ENCODE peak calls at places on chromosomes 16 and 17, in nine cellular contexts. R is left lung; A is vagina; F is sigmoid colon; Q is endodermal cell; J is uterus; T is RWPE2; Z is naive thymus-derived CD4-positive, alpha-beta T cell; X is psoas muscle. O is an unnamed sample. For H3K4me1, the result is how much of the 10 kb centered on the place peaks cover.

GRCh38 chr16:88527186-88527936 is 42.8 kb upstream of the ZC3H18 start:
- DNase-seq in R (no peak), A (no peak), F (peak), Q (peak), J (peak), T (no peak), Z (no peak), X (peak), O (peak)

GRCh38 chr16:89555265-89555664 is 5.2 kb upstream of the RPL13 start:
- DNase-seq in R (no peak), A (no peak), F (no peak), Q (no peak), J (no peak), T (no peak), Z (no peak), X (no peak), O (no peak)

GRCh38 chr17:30600830-30601494 is 123.8 kb downstream of the GOSR1 start:
- DNase-seq in R (no peak), A (no peak), F (no peak), Q (no peak), J (no peak), T (no peak), Z (no peak), X (no peak), O (no peak)

GRCh38 chr17:27808629-27809028 is 8.3 kb upstream of the NOS2 start:
- DNase-seq in R (no peak), A (no peak), F (no peak), Q (peak), J (no peak), T (no peak), Z (no peak), X (no peak), O (no peak)

GRCh38 chr16:83903739-83904138 is 4.8 kb downstream of the MLYCD start:
- DNase-seq in R (no peak), A (no peak), F (peak), Q (no peak), J (no peak), T (no peak), Z (no peak), X (peak), O (no peak)

GRCh38 chr16:49700222-49700927 is 155.5 kb downstream of the ZNF423 start:
- DNase-seq in R (no peak), A (no peak), F (peak), Q (peak), J (peak), T (no peak), Z (no peak), X (peak), O (no peak)

GRCh38 chr17:45784583-45785372 is 658 bp downstream of the CRHR1 start:
- DNase-seq in R (no peak), A (no peak), F (no peak), Q (peak), J (no peak), T (no peak), Z (peak), X (peak), O (peak)

GRCh38 chr16:4915226-4915761 is 21.7 kb downstream of the PPL start:
- DNase-seq in R (no peak), A (no peak), F (peak), Q (no peak), J (no peak), T (no peak), Z (no peak), X (no peak), O (no peak)

GRCh38 chr17:47253541-47254402 is at the start of gene ITGB3:
- DNase-seq in R (peak), A (no peak), F (peak), Q (peak), J (peak), T (peak), Z (peak), X (peak), O (peak)

GRCh38 chr17:55743103-55743679 is 7.7 kb upstream of the PCTP start:
- DNase-seq in R (no peak), A (no peak), F (no peak), Q (no peak), J (no peak), T (peak), Z (no peak), X (no peak), O (peak)

GRCh38 chr17:41212524-41213169 is 13.8 kb upstream of the KRTAP9-2 start:
- DNase-seq in R (no peak), A (no peak), F (no peak), Q (no peak), J (no peak), T (no peak), Z (no peak), X (no peak), O (no peak)

GRCh38 chr16:72908362-72908838 is 139.5 kb downstream of the ZFHX3 start:
- DNase-seq in R (no peak), A (no peak), F (no peak), Q (no peak), J (no peak), T (peak), Z (no peak), X (peak), O (no peak)

GRCh38 chr17:27478901-27479531 is 22.8 kb downstream of the KSR1 start:
- DNase-seq in R (no peak), A (no peak), F (no peak), Q (no peak), J (no peak), T (no peak), Z (no peak), X (no peak), O (no peak)

GRCh38 chr17:8892338-8892690 is 24.8 kb upstream of the PIK3R6 start:
- DNase-seq in R (no peak), A (no peak), F (no peak), Q (peak), J (no peak), T (no peak), Z (no peak), X (no peak), O (no peak)

GRCh38 chr17:37050905-37051304 is 102.2 kb downstream of the AATF start:
- DNase-seq in R (no peak), A (no peak), F (no peak), Q (peak), J (no peak), T (no peak), Z (no peak), X (no peak), O (no peak)

GRCh38 chr16:73268311-73268997 is 220.5 kb upstream of the ZFHX3 start:
- DNase-seq in R (no peak), A (no peak), F (no peak), Q (peak), J (peak), T (no peak), Z (no peak), X (no peak), O (no peak)

GRCh38 chr16:68608330-68608729 is 36.8 kb upstream of the CDH3 start:
- DNase-seq in R (no peak), A (no peak), F (no peak), Q (no peak), J (no peak), T (no peak), Z (no peak), X (no peak), O (no peak)

GRCh38 chr17:34300652-34301390 is 15.3 kb downstream of the CCL11 start:
- DNase-seq in R (no peak), A (no peak), F (peak), Q (no peak), J (no peak), T (no peak), Z (no peak), X (no peak), O (no peak)

GRCh38 chr16:76278976-76279375 is 1.8 kb downstream of the CNTNAP4 start:
- DNase-seq in R (no peak), A (no peak), F (no peak), Q (no peak), J (no peak), T (no peak), Z (no peak), X (no peak), O (no peak)

GRCh38 chr16:72602499-72602898 is 430.5 kb upstream of the PMFBP1 start:
- DNase-seq in R (no peak), A (no peak), F (no peak), Q (no peak), J (no peak), T (no peak), Z (no peak), X (no peak), O (no peak)

GRCh38 chr17:57948169-57948554 is 7.0 kb downstream of the CUEDC1 start:
- DNase-seq in R (no peak), A (no peak), F (no peak), Q (no peak), J (peak), T (no peak), Z (no peak), X (no peak), O (no peak)

GRCh38 chr17:71251936-71252335 is 868.9 kb upstream of the SOX9 start:
- DNase-seq in R (no peak), A (no peak), F (no peak), Q (no peak), J (no peak), T (no peak), Z (no peak), X (no peak), O (no peak)

GRCh38 chr17:82386881-82387498 is 15.4 kb downstream of the UTS2R start:
- DNase-seq in R (no peak), A (no peak), F (no peak), Q (no peak), J (no peak), T (peak), Z (no peak), X (no peak), O (no peak)

GRCh38 chr17:60586288-60586974 is 13.6 kb upstream of the PPM1D start:
- DNase-seq in R (no peak), A (no peak), F (no peak), Q (peak), J (no peak), T (no peak), Z (no peak), X (no peak), O (no peak)

DNA sequence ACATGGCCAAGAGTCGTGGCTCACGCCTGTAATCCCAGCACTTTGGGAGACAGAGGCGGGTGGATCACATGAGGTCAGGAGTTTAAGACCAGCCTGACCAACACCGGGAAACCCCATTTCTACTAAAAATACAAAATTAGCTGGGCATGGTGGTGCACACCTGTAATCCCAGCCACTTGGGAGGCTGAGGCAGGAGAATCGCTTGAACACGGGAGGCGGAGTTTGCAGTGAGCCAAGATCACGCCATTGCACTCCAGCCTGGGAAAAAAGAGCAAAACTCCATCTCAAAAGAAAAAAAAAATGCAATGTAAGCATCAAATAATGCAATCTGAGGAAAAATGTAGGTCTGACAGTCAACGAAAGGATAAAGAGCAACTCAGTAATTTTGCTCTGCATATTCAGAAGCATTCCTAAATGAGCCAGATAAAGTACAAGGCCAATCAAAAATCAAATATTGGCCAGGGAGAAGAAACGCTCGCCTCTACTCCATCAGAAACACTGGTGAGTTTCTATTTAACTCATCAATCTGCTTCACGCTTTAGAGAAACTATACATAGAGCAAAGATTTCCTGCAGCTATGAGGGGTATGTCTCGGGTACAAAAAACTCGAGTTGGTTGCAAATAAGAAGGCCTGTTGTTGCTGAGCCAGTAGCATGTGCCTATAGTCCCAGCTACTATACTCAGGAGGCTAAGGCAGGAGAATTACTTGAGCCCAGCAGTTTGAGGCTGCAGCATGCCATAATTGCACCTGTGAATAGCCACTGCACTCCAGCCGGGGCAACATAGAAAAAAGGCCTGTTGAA is 3.7 kb downstream of the TXNDC11 start:
- DNase-seq in R (no peak), A (no peak), F (no peak), Q (no peak), J (no peak), T (no peak), Z (no peak), X (no peak), O (no peak)
- H3K4me1 ChIP-seq in R (half or more), A (half or more), F (under half), Q (under half), J (under half), T (under half), Z (under half), X (half or more), O (half or more)

GRCh38 chr17:12899604-12900003 is 110.3 kb downstream of the ARHGAP44 start:
- DNase-seq in R (no peak), A (no peak), F (no peak), Q (no peak), J (no peak), T (no peak), Z (no peak), X (no peak), O (no peak)
- H3K4me1 ChIP-seq in R (under half), A (under half), F (under half), Q (under half), J (under half), T (under half), Z (under half), X (under half), O (under half)

GRCh38 chr16:871562-872330 is 71.2 kb upstream of the GNG13 start:
- DNase-seq in R (no peak), A (no peak), F (peak), Q (no peak), J (no peak), T (no peak), Z (no peak), X (peak), O (no peak)

GRCh38 chr16:873243-873661 is 72.7 kb upstream of the GNG13 start:
- DNase-seq in R (no peak), A (no peak), F (no peak), Q (no peak), J (no peak), T (no peak), Z (no peak), X (peak), O (no peak)

GRCh38 chr16:870856-871561 is 70.5 kb upstream of the GNG13 start:
- DNase-seq in R (no peak), A (no peak), F (peak), Q (no peak), J (no peak), T (no peak), Z (no peak), X (peak), O (no peak)

GRCh38 chr16:873889-874288 is 73.4 kb upstream of the GNG13 start:
- DNase-seq in R (no peak), A (no peak), F (peak), Q (no peak), J (no peak), T (no peak), Z (no peak), X (peak), O (no peak)

DNA sequence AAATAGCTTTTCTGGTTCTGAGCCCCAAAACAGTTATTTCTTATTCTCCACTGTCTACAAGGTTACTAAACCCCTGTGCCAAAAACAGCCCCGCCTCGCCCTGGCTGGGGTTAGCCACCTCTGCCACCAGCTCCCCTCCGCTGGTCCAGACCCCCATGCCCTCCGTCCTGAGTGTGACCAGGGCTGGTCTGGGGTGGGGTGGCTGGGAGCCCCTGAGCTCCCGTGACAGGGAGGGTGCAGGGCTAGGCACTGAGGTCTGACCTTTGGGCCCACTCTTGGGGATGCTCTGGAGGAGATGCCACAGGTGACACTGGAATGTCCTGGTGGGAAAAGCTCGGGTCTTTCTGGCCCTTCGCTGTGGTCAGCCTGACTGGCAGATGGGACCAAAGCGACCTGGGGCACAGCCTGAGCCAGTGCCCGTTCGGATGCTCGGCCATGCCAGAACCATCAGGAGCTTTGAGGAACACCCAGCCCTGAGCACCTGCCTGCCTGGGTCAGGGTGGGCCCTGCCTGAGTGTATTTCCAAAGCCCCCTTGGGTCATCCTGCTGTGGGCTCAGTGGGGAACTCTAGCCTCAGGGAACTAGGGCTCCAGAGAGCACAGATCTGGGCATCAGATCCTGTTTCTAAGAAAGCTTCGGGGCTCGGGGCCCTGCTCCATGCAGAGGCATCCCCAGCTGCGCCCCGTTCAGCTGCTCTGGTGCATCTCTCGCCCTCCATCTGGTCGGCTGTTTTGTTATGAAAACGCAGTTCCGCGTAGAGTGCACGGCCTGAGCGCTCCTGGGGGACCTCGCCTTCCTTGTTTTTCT is 72.1 kb upstream of the GNG13 start:
- DNase-seq in R (no peak), A (no peak), F (peak), Q (no peak), J (no peak), T (no peak), Z (no peak), X (no peak), O (no peak)
- H3K4me1 ChIP-seq in R (under half), A (under half), F (under half), Q (under half), J (under half), T (under half), Z (under half), X (under half), O (under half)

GRCh38 chr17:80029235-80029974 is 6.3 kb downstream of the TBC1D16 start:
- DNase-seq in R (peak), A (no peak), F (peak), Q (peak), J (peak), T (no peak), Z (no peak), X (peak), O (peak)
- H3K4me1 ChIP-seq in R (half or more), A (half or more), F (under half), Q (under half), J (under half), T (under half), Z (under half), X (under half), O (under half)

GRCh38 chr16:643050-643368 is 1.4 kb downstream of the MCRIP2 start:
- DNase-seq in R (no peak), A (no peak), F (no peak), Q (no peak), J (no peak), T (no peak), Z (no peak), X (no peak), O (no peak)

GRCh38 chr16:641326-642188 is at the start of gene MCRIP2:
- DNase-seq in R (peak), A (no peak), F (peak), Q (peak), J (peak), T (no peak), Z (peak), X (peak), O (peak)

GRCh38 chr16:644556-644955 is 2.9 kb downstream of the MCRIP2 start:
- DNase-seq in R (no peak), A (no peak), F (no peak), Q (no peak), J (no peak), T (no peak), Z (no peak), X (no peak), O (no peak)

GRCh38 chr16:640614-641013 is 1.0 kb upstream of the MCRIP2 start:
- DNase-seq in R (no peak), A (no peak), F (no peak), Q (no peak), J (no peak), T (no peak), Z (no peak), X (no peak), O (no peak)

GRCh38 chr16:642189-643049 is 791 bp downstream of the MCRIP2 start:
- DNase-seq in R (peak), A (no peak), F (peak), Q (peak), J (no peak), T (no peak), Z (no peak), X (peak), O (peak)
- H3K4me1 ChIP-seq in R (half or more), A (half or more), F (under half), Q (under half), J (under half), T (under half), Z (under half), X (half or more), O (under half)

DNA sequence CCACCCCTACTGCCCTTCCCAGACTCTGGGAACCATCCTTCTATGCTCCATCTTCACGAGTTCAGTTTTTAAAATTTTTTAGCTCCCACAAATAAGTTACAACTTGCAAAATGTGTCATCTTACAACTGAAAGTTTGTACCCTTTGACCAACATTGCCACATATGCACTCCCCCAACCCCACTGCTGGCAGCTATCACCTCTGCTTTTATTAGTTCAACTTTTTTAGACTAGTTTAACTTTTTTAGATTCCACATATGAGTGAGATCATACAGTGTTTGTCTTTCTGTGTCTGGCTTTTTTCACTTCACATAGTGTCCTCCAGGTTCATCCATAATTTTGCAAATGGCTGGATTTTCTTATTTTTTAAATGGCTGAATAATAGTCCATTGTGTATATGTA is 7.7 kb downstream of the GPT2 start:
- DNase-seq in R (no peak), A (no peak), F (no peak), Q (no peak), J (no peak), T (no peak), Z (no peak), X (no peak), O (no peak)
- H3K4me1 ChIP-seq in R (under half), A (under half), F (under half), Q (under half), J (under half), T (under half), Z (under half), X (half or more), O (half or more)

O was measured in stomach.